ENCODE peak calls at places on chromosomes 6 and 20, in five cellular contexts. One of them, this sample, is unnamed.

GRCh38 chr6:170423030-170423429 is 116.5 kb downstream of the FAM120B start:
- DNase-seq in mammary epithelial cell: no peak
- DNase-seq in right lobe of liver: no peak
- DNase-seq in left ventricle myocardium inferior: no peak
- DNase-seq in neural progenitor cell: peak
- DNase-seq in this sample: no peak

GRCh38 chr6:169990095-169991030 is 238.9 kb downstream of the ERMARD start:
- DNase-seq in neural progenitor cell: no peak
- DNase-seq in right lobe of liver: no peak
- DNase-seq in mammary epithelial cell: no peak
- DNase-seq in left ventricle myocardium inferior: no peak
- DNase-seq in this sample: peak

GRCh38 chr6:118683881-118684872 is 32.8 kb upstream of the CEP85L start:
- DNase-seq in neural progenitor cell: no peak
- DNase-seq in right lobe of liver: no peak
- DNase-seq in left ventricle myocardium inferior: no peak
- DNase-seq in mammary epithelial cell: no peak
- DNase-seq in this sample: no peak

GRCh38 chr6:158002249-158002950 is 20.7 kb downstream of the SYNJ2 start:
- DNase-seq in left ventricle myocardium inferior: peak
- DNase-seq in right lobe of liver: no peak
- DNase-seq in mammary epithelial cell: peak
- DNase-seq in neural progenitor cell: no peak
- DNase-seq in this sample: no peak

GRCh38 chr20:7496394-7497111 is 443.7 kb downstream of the HAO1 start:
- DNase-seq in neural progenitor cell: no peak
- DNase-seq in left ventricle myocardium inferior: no peak
- DNase-seq in right lobe of liver: no peak
- DNase-seq in mammary epithelial cell: no peak
- DNase-seq in this sample: no peak

GRCh38 chr20:59044295-59044694 is 1.7 kb upstream of the PRELID3B start:
- DNase-seq in neural progenitor cell: no peak
- DNase-seq in mammary epithelial cell: no peak
- DNase-seq in left ventricle myocardium inferior: no peak
- DNase-seq in right lobe of liver: no peak
- DNase-seq in this sample: no peak

GRCh38 chr20:14562976-14563375 is 225.6 kb upstream of the FLRT3 start:
- DNase-seq in neural progenitor cell: no peak
- DNase-seq in mammary epithelial cell: no peak
- DNase-seq in left ventricle myocardium inferior: no peak
- DNase-seq in right lobe of liver: no peak
- DNase-seq in this sample: no peak

GRCh38 chr20:3071266-3071609 is 182 bp upstream of the OXT start:
- DNase-seq in neural progenitor cell: no peak
- DNase-seq in right lobe of liver: no peak
- DNase-seq in mammary epithelial cell: no peak
- DNase-seq in left ventricle myocardium inferior: no peak
- DNase-seq in this sample: no peak

GRCh38 chr6:111604259-111605099 is 1.2 kb downstream of the TRAF3IP2 start:
- DNase-seq in mammary epithelial cell: peak
- DNase-seq in left ventricle myocardium inferior: peak
- DNase-seq in neural progenitor cell: peak
- DNase-seq in right lobe of liver: no peak
- DNase-seq in this sample: no peak

GRCh38 chr6:136463796-136464542 is 86.3 kb downstream of the MAP7 start:
- DNase-seq in right lobe of liver: no peak
- DNase-seq in mammary epithelial cell: no peak
- DNase-seq in left ventricle myocardium inferior: no peak
- DNase-seq in neural progenitor cell: no peak
- DNase-seq in this sample: no peak

GRCh38 chr6:22247916-22248482 is 48.8 kb downstream of the PRL start:
- DNase-seq in left ventricle myocardium inferior: no peak
- DNase-seq in right lobe of liver: no peak
- DNase-seq in neural progenitor cell: no peak
- DNase-seq in mammary epithelial cell: no peak
- DNase-seq in this sample: no peak

GRCh38 chr20:50533061-50533460 is 22.9 kb downstream of the PTPN1 start:
- DNase-seq in right lobe of liver: no peak
- DNase-seq in left ventricle myocardium inferior: no peak
- DNase-seq in neural progenitor cell: no peak
- DNase-seq in mammary epithelial cell: no peak
- DNase-seq in this sample: no peak

GRCh38 chr20:25296094-25297093 is 48.5 kb downstream of the PYGB start:
- DNase-seq in right lobe of liver: no peak
- DNase-seq in left ventricle myocardium inferior: no peak
- DNase-seq in mammary epithelial cell: no peak
- DNase-seq in neural progenitor cell: peak
- DNase-seq in this sample: peak

GRCh38 chr6:166954118-166954713 is 2.1 kb downstream of the RNASET2 start:
- DNase-seq in right lobe of liver: no peak
- DNase-seq in mammary epithelial cell: no peak
- DNase-seq in left ventricle myocardium inferior: no peak
- DNase-seq in neural progenitor cell: no peak
- DNase-seq in this sample: no peak

GRCh38 chr6:11494786-11495564 is 42.6 kb upstream of the TMEM170B start:
- DNase-seq in neural progenitor cell: no peak
- DNase-seq in left ventricle myocardium inferior: no peak
- DNase-seq in right lobe of liver: no peak
- DNase-seq in mammary epithelial cell: peak
- DNase-seq in this sample: no peak

GRCh38 chr6:41283597-41283996 is 2.9 kb downstream of the TREM1 start:
- DNase-seq in left ventricle myocardium inferior: no peak
- DNase-seq in neural progenitor cell: no peak
- DNase-seq in right lobe of liver: no peak
- DNase-seq in mammary epithelial cell: no peak
- DNase-seq in this sample: no peak

GRCh38 chr20:33515569-33516216 is 25.8 kb downstream of the CBFA2T2 start:
- DNase-seq in left ventricle myocardium inferior: no peak
- DNase-seq in neural progenitor cell: no peak
- DNase-seq in mammary epithelial cell: no peak
- DNase-seq in right lobe of liver: no peak
- DNase-seq in this sample: no peak

GRCh38 chr20:5657190-5657872 is 92.9 kb upstream of the SHLD1 start:
- DNase-seq in right lobe of liver: no peak
- DNase-seq in neural progenitor cell: no peak
- DNase-seq in mammary epithelial cell: peak
- DNase-seq in left ventricle myocardium inferior: peak
- DNase-seq in this sample: no peak

GRCh38 chr20:20606046-20606445 is 106.4 kb downstream of the RALGAPA2 start:
- DNase-seq in left ventricle myocardium inferior: no peak
- DNase-seq in right lobe of liver: no peak
- DNase-seq in mammary epithelial cell: no peak
- DNase-seq in neural progenitor cell: no peak
- DNase-seq in this sample: no peak

GRCh38 chr6:14638932-14639875 is 521.6 kb downstream of the CD83 start:
- DNase-seq in neural progenitor cell: peak
- DNase-seq in mammary epithelial cell: no peak
- DNase-seq in right lobe of liver: no peak
- DNase-seq in left ventricle myocardium inferior: peak
- DNase-seq in this sample: no peak

GRCh38 chr20:44526129-44526528 is 4.3 kb upstream of the SERINC3 start:
- DNase-seq in mammary epithelial cell: peak
- DNase-seq in neural progenitor cell: no peak
- DNase-seq in left ventricle myocardium inferior: no peak
- DNase-seq in right lobe of liver: no peak
- DNase-seq in this sample: no peak

GRCh38 chr20:64045346-64046011 is 4.0 kb downstream of the SOX18 start:
- DNase-seq in neural progenitor cell: no peak
- DNase-seq in right lobe of liver: no peak
- DNase-seq in mammary epithelial cell: no peak
- DNase-seq in left ventricle myocardium inferior: no peak
- DNase-seq in this sample: no peak

GRCh38 chr20:52105045-52105572 is 86.5 kb downstream of the ZFP64 start:
- DNase-seq in right lobe of liver: peak
- DNase-seq in neural progenitor cell: peak
- DNase-seq in left ventricle myocardium inferior: no peak
- DNase-seq in mammary epithelial cell: peak
- DNase-seq in this sample: peak

GRCh38 chr20:36467076-36467999 is 74.0 kb upstream of the MYL9 start:
- DNase-seq in neural progenitor cell: no peak
- DNase-seq in right lobe of liver: peak
- DNase-seq in mammary epithelial cell: peak
- DNase-seq in left ventricle myocardium inferior: peak
- DNase-seq in this sample: peak

GRCh38 chr20:23582293-23582692 is 14.0 kb upstream of the CST9L start:
- DNase-seq in left ventricle myocardium inferior: no peak
- DNase-seq in right lobe of liver: no peak
- DNase-seq in mammary epithelial cell: no peak
- DNase-seq in neural progenitor cell: no peak
- DNase-seq in this sample: no peak

GRCh38 chr6:35359744-35360348 is 17.5 kb downstream of the PPARD start:
- DNase-seq in right lobe of liver: no peak
- DNase-seq in neural progenitor cell: peak
- DNase-seq in mammary epithelial cell: no peak
- DNase-seq in left ventricle myocardium inferior: peak
- DNase-seq in this sample: no peak

GRCh38 chr20:15111654-15112053 is 774.2 kb upstream of the FLRT3 start:
- DNase-seq in right lobe of liver: no peak
- DNase-seq in neural progenitor cell: peak
- DNase-seq in left ventricle myocardium inferior: no peak
- DNase-seq in mammary epithelial cell: no peak
- DNase-seq in this sample: no peak

GRCh38 chr6:39841291-39841690 is 49.1 kb downstream of the DAAM2 start:
- DNase-seq in mammary epithelial cell: no peak
- DNase-seq in left ventricle myocardium inferior: no peak
- DNase-seq in right lobe of liver: no peak
- DNase-seq in neural progenitor cell: peak
- DNase-seq in this sample: no peak

DNA sequence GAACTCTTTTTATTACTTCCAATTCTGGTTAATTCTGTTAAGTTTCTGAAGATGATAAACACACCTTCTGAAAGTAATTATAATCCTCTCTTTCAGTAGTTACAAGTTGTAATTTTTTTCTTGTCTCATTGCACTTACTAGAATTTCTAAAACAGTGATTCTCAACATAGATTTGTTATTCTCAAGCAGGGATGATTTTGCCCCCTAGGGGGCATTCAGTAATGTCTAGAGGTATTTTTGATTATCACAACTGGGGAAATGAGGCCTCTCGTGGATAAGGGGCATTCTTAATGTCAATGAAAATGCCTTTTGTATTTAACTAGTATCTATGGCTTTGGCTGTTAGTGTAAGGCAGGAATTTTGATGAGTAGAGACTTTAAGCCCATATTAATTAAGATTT is 39.4 kb upstream of the MAFB start:
- DNase-seq in right lobe of liver: no peak
- DNase-seq in left ventricle myocardium inferior: no peak
- DNase-seq in neural progenitor cell: no peak
- DNase-seq in mammary epithelial cell: no peak
- DNase-seq in this sample: no peak
- TF ChIP-seq CTCF in right lobe of liver: no peak
- TF ChIP-seq CTCF in left ventricle myocardium inferior: no peak
- TF ChIP-seq CTCF in neural progenitor cell: peak
- TF ChIP-seq CTCF in mammary epithelial cell: no peak
- TF ChIP-seq CTCF in this sample: peak

DNA sequence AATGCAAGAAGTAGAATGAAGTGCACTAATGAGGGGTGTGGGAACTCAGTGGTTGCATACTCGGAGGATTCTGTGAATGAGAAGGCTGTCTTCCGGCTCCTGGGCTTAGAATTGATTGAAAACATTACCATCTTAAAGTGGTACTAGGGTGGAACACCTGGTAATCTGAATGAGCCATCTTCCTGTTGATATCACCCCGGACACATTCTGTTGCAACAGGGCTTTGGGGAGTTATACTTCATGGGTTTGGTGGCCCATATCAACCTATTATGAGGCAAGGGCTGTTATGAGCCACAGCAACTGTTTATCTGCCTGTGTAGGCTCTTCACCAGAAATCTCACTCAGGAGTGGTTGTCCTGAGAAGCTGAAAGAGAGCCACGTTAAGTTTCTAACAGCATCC is 54.7 kb upstream of the SNRPB2 start:
- DNase-seq in mammary epithelial cell: no peak
- DNase-seq in right lobe of liver: no peak
- DNase-seq in left ventricle myocardium inferior: no peak
- DNase-seq in neural progenitor cell: no peak
- DNase-seq in this sample: peak
- TF ChIP-seq CTCF in mammary epithelial cell: no peak
- TF ChIP-seq CTCF in right lobe of liver: no peak
- TF ChIP-seq CTCF in left ventricle myocardium inferior: no peak
- TF ChIP-seq CTCF in neural progenitor cell: no peak
- TF ChIP-seq CTCF in this sample: no peak

DNA sequence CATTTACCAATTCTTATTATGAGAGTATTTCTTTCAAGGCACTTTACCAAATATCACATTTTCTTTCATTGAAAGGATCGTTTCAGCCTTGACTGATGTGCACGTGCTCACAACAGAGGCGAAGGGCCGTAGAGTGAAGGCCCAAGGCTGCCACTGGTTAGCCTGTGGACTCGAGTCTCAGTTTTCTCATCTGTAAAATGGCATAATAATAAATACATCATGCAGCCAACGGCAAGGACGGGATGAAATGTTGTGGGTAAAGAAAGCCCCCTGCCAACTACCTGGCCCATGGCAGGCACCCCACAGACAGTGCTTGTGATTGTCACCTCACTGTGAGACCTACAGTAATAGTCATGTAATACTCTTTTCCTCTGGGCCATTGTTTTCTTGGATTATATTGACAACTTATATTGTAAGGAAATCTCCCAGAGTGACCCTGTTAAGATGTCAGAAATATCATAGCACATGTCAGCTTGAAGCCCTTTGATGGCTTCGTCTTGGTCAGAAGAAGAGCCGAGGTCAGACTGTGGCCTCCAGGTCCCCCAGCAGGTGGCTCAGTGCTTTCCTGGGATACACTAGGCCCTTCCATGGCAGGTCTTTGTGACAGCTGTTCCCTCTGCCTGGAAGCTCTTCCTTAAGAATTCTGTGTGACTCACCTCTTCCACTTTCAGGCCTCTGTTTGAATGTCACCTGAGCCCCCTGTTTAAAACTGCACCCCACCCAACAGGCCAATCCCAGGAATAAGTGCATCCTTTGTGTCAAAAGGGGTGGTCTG is 36.3 kb downstream of the FAM50B start:
- DNase-seq in left ventricle myocardium inferior: no peak
- DNase-seq in mammary epithelial cell: no peak
- DNase-seq in neural progenitor cell: no peak
- DNase-seq in right lobe of liver: no peak
- DNase-seq in this sample: no peak
- TF ChIP-seq CTCF in left ventricle myocardium inferior: peak
- TF ChIP-seq CTCF in mammary epithelial cell: no peak
- TF ChIP-seq CTCF in neural progenitor cell: peak
- TF ChIP-seq CTCF in right lobe of liver: peak
- TF ChIP-seq CTCF in this sample: no peak

DNA sequence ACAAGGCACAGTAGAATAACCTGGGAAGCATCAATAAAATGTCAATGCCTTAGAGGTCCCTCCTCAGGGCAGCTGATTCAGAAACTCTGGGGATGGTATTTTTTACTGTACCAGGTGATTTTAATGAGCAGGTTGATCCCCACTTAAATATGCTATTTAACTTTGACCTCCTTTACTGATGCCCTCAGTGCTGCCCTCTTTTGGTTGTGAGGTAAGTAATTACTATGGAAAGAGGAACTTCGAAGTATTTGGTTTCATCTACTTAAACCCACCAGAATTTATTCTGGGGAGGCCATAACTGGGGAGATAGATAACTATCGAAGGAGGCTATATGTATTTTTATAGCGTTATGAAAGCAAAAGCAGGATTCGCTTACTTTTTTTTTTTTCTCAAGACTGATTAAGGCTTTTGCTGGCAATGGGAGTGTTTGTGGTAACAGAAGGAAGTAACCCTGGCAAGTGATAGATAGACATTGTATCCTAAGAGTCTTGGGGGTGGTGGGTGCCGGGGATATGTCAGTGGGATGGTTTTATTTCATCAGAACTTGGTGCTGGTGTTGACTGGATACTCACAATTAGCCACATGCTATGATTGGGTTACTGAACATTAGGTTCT is 168.9 kb upstream of the CENPW start:
- DNase-seq in right lobe of liver: no peak
- DNase-seq in mammary epithelial cell: peak
- DNase-seq in neural progenitor cell: peak
- DNase-seq in left ventricle myocardium inferior: no peak
- DNase-seq in this sample: peak
- TF ChIP-seq CTCF in right lobe of liver: peak
- TF ChIP-seq CTCF in mammary epithelial cell: peak
- TF ChIP-seq CTCF in neural progenitor cell: peak
- TF ChIP-seq CTCF in left ventricle myocardium inferior: peak
- TF ChIP-seq CTCF in this sample: peak

This sample was measured in activated CD8-positive, alpha-beta T cell treated with anti-CD3 and anti-CD28 coated beads for 36 hours.